ENCODE peak calls at places on chromosomes 13 and 19, in ten cellular contexts. One of them, this sample, is unnamed.

GRCh38 chr13:109145631-109146030 is 516.2 kb downstream of the MYO16 start:
- DNase-seq in BJ: no peak
- DNase-seq in CD4-positive, CD25-positive, alpha-beta regulatory T cell: peak; percentile 2
- DNase-seq in DND-41: peak; percentile 50
- DNase-seq in colonic mucosa: peak; percentile 35
- DNase-seq in body of pancreas: peak; percentile 29
- DNase-seq in ovary: peak; percentile 35
- DNase-seq in thoracic aorta: no peak
- DNase-seq in CD8-positive, alpha-beta T cell: no peak
- DNase-seq in lower lobe of right lung: no peak
- DNase-seq in this sample: peak; percentile 40

GRCh38 chr19:49224856-49225255 is 67.3 kb downstream of the TRPM4 start:
- DNase-seq in BJ: no peak
- DNase-seq in CD4-positive, CD25-positive, alpha-beta regulatory T cell: no peak
- DNase-seq in DND-41: peak; percentile 56
- DNase-seq in colonic mucosa: peak; percentile 68
- DNase-seq in body of pancreas: peak; percentile 67
- DNase-seq in ovary: no peak
- DNase-seq in thoracic aorta: no peak
- DNase-seq in CD8-positive, alpha-beta T cell: no peak
- DNase-seq in lower lobe of right lung: no peak
- DNase-seq in this sample: no peak

GRCh38 chr13:23450340-23451046 is 17.0 kb upstream of the SACS start:
- DNase-seq in BJ: no peak
- DNase-seq in CD4-positive, CD25-positive, alpha-beta regulatory T cell: no peak
- DNase-seq in DND-41: no peak
- DNase-seq in colonic mucosa: no peak
- DNase-seq in body of pancreas: no peak
- DNase-seq in ovary: no peak
- DNase-seq in thoracic aorta: no peak
- DNase-seq in CD8-positive, alpha-beta T cell: no peak
- DNase-seq in lower lobe of right lung: no peak
- DNase-seq in this sample: no peak

GRCh38 chr19:40744554-40745401 is 5.5 kb downstream of the ACTMAP start:
- DNase-seq in BJ: no peak
- DNase-seq in CD4-positive, CD25-positive, alpha-beta regulatory T cell: no peak
- DNase-seq in DND-41: no peak
- DNase-seq in colonic mucosa: no peak
- DNase-seq in body of pancreas: no peak
- DNase-seq in ovary: no peak
- DNase-seq in thoracic aorta: no peak
- DNase-seq in CD8-positive, alpha-beta T cell: peak; percentile 42
- DNase-seq in lower lobe of right lung: peak; percentile 63
- DNase-seq in this sample: no peak

GRCh38 chr19:48780684-48781391 is 25.5 kb downstream of the FGF21 start:
- DNase-seq in BJ: no peak
- DNase-seq in CD4-positive, CD25-positive, alpha-beta regulatory T cell: no peak
- DNase-seq in DND-41: no peak
- DNase-seq in colonic mucosa: no peak
- DNase-seq in body of pancreas: peak; percentile 65
- DNase-seq in ovary: no peak
- DNase-seq in thoracic aorta: no peak
- DNase-seq in CD8-positive, alpha-beta T cell: no peak
- DNase-seq in lower lobe of right lung: no peak
- DNase-seq in this sample: no peak

GRCh38 chr13:79812070-79812850 is 331.3 kb downstream of the NDFIP2 start:
- DNase-seq in BJ: no peak
- DNase-seq in CD4-positive, CD25-positive, alpha-beta regulatory T cell: no peak
- DNase-seq in DND-41: no peak
- DNase-seq in colonic mucosa: no peak
- DNase-seq in body of pancreas: no peak
- DNase-seq in ovary: no peak
- DNase-seq in thoracic aorta: no peak
- DNase-seq in CD8-positive, alpha-beta T cell: no peak
- DNase-seq in lower lobe of right lung: no peak
- DNase-seq in this sample: no peak

GRCh38 chr19:45442927-45443461 is 19.3 kb upstream of the ERCC1 start:
- DNase-seq in BJ: no peak
- DNase-seq in CD4-positive, CD25-positive, alpha-beta regulatory T cell: peak; percentile 44
- DNase-seq in DND-41: no peak
- DNase-seq in colonic mucosa: peak; percentile 58
- DNase-seq in body of pancreas: peak; percentile 37
- DNase-seq in ovary: peak; percentile 69
- DNase-seq in thoracic aorta: no peak
- DNase-seq in CD8-positive, alpha-beta T cell: peak; percentile 62
- DNase-seq in lower lobe of right lung: peak; percentile 84
- DNase-seq in this sample: no peak

GRCh38 chr13:91142572-91142971 is 204.9 kb upstream of the MIR17HG start:
- DNase-seq in BJ: peak; percentile 44
- DNase-seq in CD4-positive, CD25-positive, alpha-beta regulatory T cell: no peak
- DNase-seq in DND-41: no peak
- DNase-seq in colonic mucosa: no peak
- DNase-seq in body of pancreas: no peak
- DNase-seq in ovary: no peak
- DNase-seq in thoracic aorta: no peak
- DNase-seq in CD8-positive, alpha-beta T cell: no peak
- DNase-seq in lower lobe of right lung: no peak
- DNase-seq in this sample: no peak

GRCh38 chr13:107079423-107080099 is 511.6 kb upstream of the ARGLU1 start:
- DNase-seq in BJ: no peak
- DNase-seq in CD4-positive, CD25-positive, alpha-beta regulatory T cell: no peak
- DNase-seq in DND-41: no peak
- DNase-seq in colonic mucosa: no peak
- DNase-seq in body of pancreas: no peak
- DNase-seq in ovary: no peak
- DNase-seq in thoracic aorta: no peak
- DNase-seq in CD8-positive, alpha-beta T cell: no peak
- DNase-seq in lower lobe of right lung: no peak
- DNase-seq in this sample: no peak

GRCh38 chr13:20174656-20175405 is 14.0 kb upstream of the GJA3 start:
- DNase-seq in BJ: peak; percentile 76
- DNase-seq in CD4-positive, CD25-positive, alpha-beta regulatory T cell: no peak
- DNase-seq in DND-41: no peak
- DNase-seq in colonic mucosa: peak; percentile 70
- DNase-seq in body of pancreas: peak; percentile 50
- DNase-seq in ovary: peak; percentile 64
- DNase-seq in thoracic aorta: peak; percentile 80
- DNase-seq in CD8-positive, alpha-beta T cell: peak; percentile 51
- DNase-seq in lower lobe of right lung: peak; percentile 87
- DNase-seq in this sample: peak; percentile 79

GRCh38 chr19:39308531-39309304 is 11.9 kb downstream of the LRFN1 start:
- DNase-seq in BJ: no peak
- DNase-seq in CD4-positive, CD25-positive, alpha-beta regulatory T cell: no peak
- DNase-seq in DND-41: no peak
- DNase-seq in colonic mucosa: peak; percentile 34
- DNase-seq in body of pancreas: no peak
- DNase-seq in ovary: no peak
- DNase-seq in thoracic aorta: no peak
- DNase-seq in CD8-positive, alpha-beta T cell: no peak
- DNase-seq in lower lobe of right lung: no peak
- DNase-seq in this sample: no peak

GRCh38 chr19:4991538-4991937 is 22.6 kb downstream of the KDM4B start:
- DNase-seq in BJ: no peak
- DNase-seq in CD4-positive, CD25-positive, alpha-beta regulatory T cell: no peak
- DNase-seq in DND-41: no peak
- DNase-seq in colonic mucosa: no peak
- DNase-seq in body of pancreas: no peak
- DNase-seq in ovary: no peak
- DNase-seq in thoracic aorta: no peak
- DNase-seq in CD8-positive, alpha-beta T cell: no peak
- DNase-seq in lower lobe of right lung: no peak
- DNase-seq in this sample: no peak

GRCh38 chr13:87093399-87093798 is 577.8 kb upstream of the SLITRK5 start:
- DNase-seq in BJ: no peak
- DNase-seq in CD4-positive, CD25-positive, alpha-beta regulatory T cell: no peak
- DNase-seq in DND-41: no peak
- DNase-seq in colonic mucosa: no peak
- DNase-seq in body of pancreas: no peak
- DNase-seq in ovary: no peak
- DNase-seq in thoracic aorta: no peak
- DNase-seq in CD8-positive, alpha-beta T cell: no peak
- DNase-seq in lower lobe of right lung: no peak
- DNase-seq in this sample: no peak

GRCh38 chr19:12922959-12923358 is 3.9 kb upstream of the SYCE2 start:
- DNase-seq in BJ: no peak
- DNase-seq in CD4-positive, CD25-positive, alpha-beta regulatory T cell: no peak
- DNase-seq in DND-41: no peak
- DNase-seq in colonic mucosa: no peak
- DNase-seq in body of pancreas: no peak
- DNase-seq in ovary: no peak
- DNase-seq in thoracic aorta: no peak
- DNase-seq in CD8-positive, alpha-beta T cell: no peak
- DNase-seq in lower lobe of right lung: no peak
- DNase-seq in this sample: no peak

GRCh38 chr19:6753178-6754031 is 13.8 kb downstream of the SH2D3A start:
- DNase-seq in BJ: no peak
- DNase-seq in CD4-positive, CD25-positive, alpha-beta regulatory T cell: peak; percentile 77
- DNase-seq in DND-41: peak; percentile 89
- DNase-seq in colonic mucosa: peak; percentile 94
- DNase-seq in body of pancreas: peak; percentile 57
- DNase-seq in ovary: peak; percentile 89
- DNase-seq in thoracic aorta: no peak
- DNase-seq in CD8-positive, alpha-beta T cell: peak; percentile 76
- DNase-seq in lower lobe of right lung: peak; percentile 91
- DNase-seq in this sample: no peak

GRCh38 chr13:52650731-52651130 is 1.9 kb upstream of the SUGT1 start:
- DNase-seq in BJ: no peak
- DNase-seq in CD4-positive, CD25-positive, alpha-beta regulatory T cell: no peak
- DNase-seq in DND-41: no peak
- DNase-seq in colonic mucosa: no peak
- DNase-seq in body of pancreas: no peak
- DNase-seq in ovary: no peak
- DNase-seq in thoracic aorta: no peak
- DNase-seq in CD8-positive, alpha-beta T cell: no peak
- DNase-seq in lower lobe of right lung: no peak
- DNase-seq in this sample: no peak
- H3K4me3 ChIP-seq in BJ: peak overlapping the region; percentile 74
- H3K4me3 ChIP-seq in CD4-positive, CD25-positive, alpha-beta regulatory T cell: no peak overlapping the region
- H3K4me3 ChIP-seq in DND-41: peak overlapping the region; percentile 87
- H3K4me3 ChIP-seq in colonic mucosa: peak overlapping the region; percentile 75
- H3K4me3 ChIP-seq in body of pancreas: no peak overlapping the region
- H3K4me3 ChIP-seq in ovary: no peak overlapping the region
- H3K4me3 ChIP-seq in thoracic aorta: peak overlapping the region; percentile 76
- H3K4me3 ChIP-seq in CD8-positive, alpha-beta T cell: no peak overlapping the region
- H3K4me3 ChIP-seq in lower lobe of right lung: peak overlapping the region; percentile 91
- H3K4me3 ChIP-seq in this sample: peak overlapping the region; percentile 83

DNA sequence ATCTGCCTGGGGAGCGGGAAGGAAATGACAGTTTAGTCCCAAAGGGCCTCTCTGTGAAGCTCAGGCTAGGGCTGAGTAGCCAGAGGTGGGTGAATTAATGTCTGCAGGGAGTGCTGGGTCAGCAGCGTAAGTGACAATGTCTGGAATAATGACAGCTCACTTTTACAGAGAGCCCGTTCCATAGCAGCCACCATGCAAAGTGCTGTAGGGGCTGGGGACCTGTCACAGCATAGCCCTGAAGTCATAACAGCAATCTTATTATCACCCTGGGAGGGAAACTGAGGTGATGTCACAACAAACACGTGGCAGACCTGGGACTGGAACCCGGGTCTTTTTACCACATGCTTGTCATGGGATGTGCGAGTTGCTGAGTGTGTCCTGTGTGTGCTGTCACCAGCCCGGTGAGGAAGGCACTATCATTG is 8.7 kb upstream of the CD22 start:
- DNase-seq in BJ: no peak
- DNase-seq in CD4-positive, CD25-positive, alpha-beta regulatory T cell: no peak
- DNase-seq in DND-41: no peak
- DNase-seq in colonic mucosa: no peak
- DNase-seq in body of pancreas: no peak
- DNase-seq in ovary: no peak
- DNase-seq in thoracic aorta: no peak
- DNase-seq in CD8-positive, alpha-beta T cell: no peak
- DNase-seq in lower lobe of right lung: no peak
- DNase-seq in this sample: no peak
- H3K4me3 ChIP-seq in BJ: no peak overlapping the region
- H3K4me3 ChIP-seq in CD4-positive, CD25-positive, alpha-beta regulatory T cell: no peak overlapping the region
- H3K4me3 ChIP-seq in DND-41: no peak overlapping the region
- H3K4me3 ChIP-seq in colonic mucosa: no peak overlapping the region
- H3K4me3 ChIP-seq in body of pancreas: no peak overlapping the region
- H3K4me3 ChIP-seq in ovary: no peak overlapping the region
- H3K4me3 ChIP-seq in thoracic aorta: no peak overlapping the region
- H3K4me3 ChIP-seq in CD8-positive, alpha-beta T cell: no peak overlapping the region
- H3K4me3 ChIP-seq in lower lobe of right lung: no peak overlapping the region
- H3K4me3 ChIP-seq in this sample: no peak overlapping the region

DNA sequence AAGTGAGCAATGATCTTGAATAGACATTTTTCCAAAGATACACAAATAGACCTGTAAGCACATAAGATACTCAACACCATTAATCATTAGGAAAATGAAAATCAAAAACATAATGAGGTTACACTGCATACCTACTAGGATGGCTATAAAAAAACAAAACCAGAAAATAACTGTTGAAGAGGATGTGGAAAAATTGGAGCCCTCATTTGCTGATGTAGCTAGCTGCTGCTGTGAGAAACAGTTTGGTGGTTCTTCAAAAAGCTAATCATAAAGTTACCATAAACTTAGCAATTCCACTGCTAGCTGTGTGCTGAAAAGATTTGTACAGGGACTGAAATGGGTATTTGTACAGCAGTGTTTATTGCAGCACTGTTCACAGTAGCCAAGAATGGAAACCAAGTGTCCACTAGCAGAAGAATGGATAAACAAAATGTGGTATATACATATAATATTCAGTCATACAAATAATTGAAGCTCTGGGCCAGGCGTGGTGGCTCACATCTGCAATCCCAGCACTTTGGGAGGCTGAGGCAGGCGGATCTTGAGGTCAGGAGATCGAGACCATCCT is 46.2 kb downstream of the PDS5B start:
- DNase-seq in BJ: no peak
- DNase-seq in CD4-positive, CD25-positive, alpha-beta regulatory T cell: no peak
- DNase-seq in DND-41: no peak
- DNase-seq in colonic mucosa: no peak
- DNase-seq in body of pancreas: no peak
- DNase-seq in ovary: no peak
- DNase-seq in thoracic aorta: no peak
- DNase-seq in CD8-positive, alpha-beta T cell: no peak
- DNase-seq in lower lobe of right lung: no peak
- DNase-seq in this sample: no peak
- H3K4me3 ChIP-seq in BJ: no peak overlapping the region
- H3K4me3 ChIP-seq in CD4-positive, CD25-positive, alpha-beta regulatory T cell: no peak overlapping the region
- H3K4me3 ChIP-seq in DND-41: no peak overlapping the region
- H3K4me3 ChIP-seq in colonic mucosa: no peak overlapping the region
- H3K4me3 ChIP-seq in body of pancreas: no peak overlapping the region
- H3K4me3 ChIP-seq in ovary: no peak overlapping the region
- H3K4me3 ChIP-seq in thoracic aorta: no peak overlapping the region
- H3K4me3 ChIP-seq in CD8-positive, alpha-beta T cell: no peak overlapping the region
- H3K4me3 ChIP-seq in lower lobe of right lung: no peak overlapping the region
- H3K4me3 ChIP-seq in this sample: no peak overlapping the region

DNA sequence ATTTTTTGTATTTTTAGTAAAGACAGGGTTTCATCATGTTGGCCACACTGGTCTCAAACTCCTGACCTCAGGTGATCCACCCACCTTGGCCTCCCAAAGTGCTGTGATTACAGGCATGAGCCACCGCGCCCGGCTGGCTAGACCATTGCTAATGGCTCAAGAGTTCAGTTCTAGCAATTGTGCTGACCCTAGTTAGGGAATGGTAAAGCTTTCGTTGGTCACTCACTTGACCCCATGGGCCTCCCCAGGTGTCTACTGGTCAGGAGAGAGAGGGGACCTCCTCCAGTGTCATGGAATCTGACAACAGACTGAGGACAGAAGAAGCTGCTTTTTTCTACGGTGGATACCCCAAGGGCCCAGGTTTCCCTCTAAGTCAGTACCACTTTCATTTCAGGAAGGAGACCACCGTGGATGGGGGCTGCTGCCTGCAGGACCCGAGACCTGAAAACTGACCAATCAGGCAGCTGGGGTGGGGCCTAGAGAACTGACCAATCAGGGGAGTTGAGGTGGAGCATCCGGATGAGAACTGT is 575 bp upstream of the ZNF556 start:
- DNase-seq in BJ: no peak
- DNase-seq in CD4-positive, CD25-positive, alpha-beta regulatory T cell: no peak
- DNase-seq in DND-41: no peak
- DNase-seq in colonic mucosa: no peak
- DNase-seq in body of pancreas: no peak
- DNase-seq in ovary: no peak
- DNase-seq in thoracic aorta: no peak
- DNase-seq in CD8-positive, alpha-beta T cell: no peak
- DNase-seq in lower lobe of right lung: no peak
- DNase-seq in this sample: no peak
- H3K4me3 ChIP-seq in BJ: no peak overlapping the region
- H3K4me3 ChIP-seq in CD4-positive, CD25-positive, alpha-beta regulatory T cell: no peak overlapping the region
- H3K4me3 ChIP-seq in DND-41: no peak overlapping the region
- H3K4me3 ChIP-seq in colonic mucosa: no peak overlapping the region
- H3K4me3 ChIP-seq in body of pancreas: no peak overlapping the region
- H3K4me3 ChIP-seq in ovary: peak overlapping the region; percentile 20
- H3K4me3 ChIP-seq in thoracic aorta: no peak overlapping the region
- H3K4me3 ChIP-seq in CD8-positive, alpha-beta T cell: no peak overlapping the region
- H3K4me3 ChIP-seq in lower lobe of right lung: no peak overlapping the region
- H3K4me3 ChIP-seq in this sample: no peak overlapping the region

This sample was measured in AG09309.